ENCODE peak calls at places on chromosomes 1 and 21, in eight cellular contexts. L is fibroblast of mammary gland; S is CD8-positive, alpha-beta T cell; X is BE2C; B is GM12865; K is foreskin fibroblast; F is brain microvascular endothelial cell; U is Peyer's patch. Y is an unnamed sample.
A peak's percentile ranks its signal among the peaks of the same experiment; 100 is the strongest.

GRCh38 chr1:224929335-224930237 is at the start of gene DNAH14:
- DNase-seq in L (peak; percentile 79), S (no peak), X (peak; percentile 87), B (peak; percentile 77), K (peak; percentile 68), F (peak; percentile 57), U (peak; percentile 65), Y (no peak)

GRCh38 chr21:45822429-45823099 is 159.0 kb upstream of the COL6A1 start:
- DNase-seq in L (no peak), S (no peak), X (no peak), B (no peak), K (no peak), F (no peak), U (no peak), Y (no peak)

GRCh38 chr1:232984577-232985425 is 34.4 kb downstream of the NTPCR start:
- DNase-seq in L (no peak), S (peak; percentile 7), X (no peak), B (no peak), K (no peak), F (no peak), U (no peak), Y (no peak)

GRCh38 chr1:201562257-201562656 is 23.3 kb downstream of the NAV1 start:
- DNase-seq in L (peak; percentile 97), S (no peak), X (peak; percentile 60), B (no peak), K (peak; percentile 98), F (peak; percentile 71), U (no peak), Y (peak; percentile 77)

GRCh38 chr1:12022036-12022435 is 2.7 kb downstream of the MIIP start:
- DNase-seq in L (no peak), S (no peak), X (no peak), B (no peak), K (no peak), F (no peak), U (no peak), Y (no peak)

GRCh38 chr1:198667796-198668195 is 29.0 kb downstream of the PTPRC start:
- DNase-seq in L (peak; percentile 21), S (no peak), X (no peak), B (no peak), K (no peak), F (no peak), U (no peak), Y (no peak)

GRCh38 chr1:226882187-226882586 is 11.8 kb downstream of the PSEN2 start:
- DNase-seq in L (no peak), S (peak; percentile 23), X (no peak), B (peak; percentile 45), K (no peak), F (no peak), U (no peak), Y (no peak)

GRCh38 chr1:226946841-226947240 is 6.7 kb downstream of the COQ8A start:
- DNase-seq in L (peak; percentile 31), S (no peak), X (no peak), B (no peak), K (peak; percentile 16), F (no peak), U (no peak), Y (no peak)

GRCh38 chr1:53737648-53738204 is 1.2 kb downstream of the GLIS1 start:
- DNase-seq in L (no peak), S (no peak), X (no peak), B (no peak), K (no peak), F (no peak), U (no peak), Y (no peak)

GRCh38 chr1:241837901-241838300 is 10.1 kb upstream of the EXO1 start:
- DNase-seq in L (peak; percentile 92), S (no peak), X (no peak), B (no peak), K (peak; percentile 73), F (peak; percentile 92), U (no peak), Y (peak; percentile 83)

GRCh38 chr1:110292327-110292741 is 46.8 kb upstream of the RBM15 start:
- DNase-seq in L (peak; percentile 64), S (no peak), X (no peak), B (no peak), K (peak; percentile 52), F (peak; percentile 14), U (peak; percentile 59), Y (no peak)

DNA sequence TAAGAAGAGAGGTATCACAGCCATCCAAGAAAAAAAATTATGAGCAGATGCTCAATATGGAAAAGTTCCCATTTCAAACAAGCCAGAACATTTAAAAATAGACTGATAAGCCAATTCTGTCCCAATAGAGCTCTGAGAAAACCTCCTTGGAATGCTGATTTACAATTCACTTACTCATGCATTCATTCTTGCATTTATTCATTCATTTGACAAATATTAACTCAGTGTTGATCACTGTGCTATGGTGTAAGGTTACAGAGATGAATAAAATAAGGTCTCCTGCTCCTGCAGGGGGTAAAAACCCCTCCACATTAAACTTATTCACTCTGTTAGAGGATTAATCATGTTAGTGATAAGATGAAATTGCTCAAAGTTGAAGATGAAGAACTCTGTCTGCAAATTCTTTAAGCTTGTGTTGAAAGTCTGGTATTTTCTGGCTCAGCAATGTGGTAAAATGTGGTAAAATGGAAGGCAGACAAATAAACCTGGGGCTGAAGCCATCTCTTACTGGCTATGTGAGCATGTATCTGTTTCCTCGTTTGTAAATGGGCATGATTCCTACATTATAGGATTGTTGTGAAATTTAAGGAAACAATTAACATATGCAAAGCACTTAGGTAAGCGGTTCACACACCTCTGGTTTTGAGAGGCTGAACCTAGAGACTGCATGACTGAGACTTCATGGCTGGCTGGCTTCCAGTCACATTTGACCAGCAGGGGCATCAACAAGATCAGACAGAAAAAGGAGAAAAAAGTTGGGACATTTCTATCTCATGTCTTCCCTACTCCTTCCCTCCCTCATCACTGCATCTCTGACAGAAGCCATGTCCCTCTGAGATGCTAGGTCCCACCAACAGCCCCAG is 45.0 kb upstream of the DAB1 start:
- DNase-seq in L (peak; percentile 81), S (no peak), X (no peak), B (no peak), K (peak; percentile 29), F (peak; percentile 6), U (no peak), Y (peak; percentile 59)
- TF ChIP-seq CTCF in L (no peak), S (no peak), X (no peak), B (no peak), K (no peak), F (no peak), U (no peak), Y (no peak)

GRCh38 chr1:154968731-154969130 is 1.8 kb downstream of the SHC1 start:
- DNase-seq in L (no peak), S (no peak), X (peak; percentile 80), B (no peak), K (no peak), F (no peak), U (no peak), Y (no peak)

GRCh38 chr1:154969741-154970452 is 650 bp downstream of the SHC1 start:
- DNase-seq in L (no peak), S (no peak), X (no peak), B (no peak), K (no peak), F (no peak), U (no peak), Y (no peak)

GRCh38 chr1:154970631-154971340 is at the start of gene SHC1:
- DNase-seq in L (peak; percentile 94), S (no peak), X (peak; percentile 97), B (peak; percentile 82), K (peak; percentile 96), F (peak; percentile 88), U (peak; percentile 91), Y (peak; percentile 63)

GRCh38 chr1:154967331-154967950 is 3.1 kb downstream of the SHC1 start:
- DNase-seq in L (no peak), S (no peak), X (no peak), B (no peak), K (no peak), F (no peak), U (no peak), Y (no peak)

GRCh38 chr1:154969246-154969645 is 1.3 kb downstream of the SHC1 start:
- DNase-seq in L (no peak), S (no peak), X (no peak), B (no peak), K (no peak), F (no peak), U (no peak), Y (no peak)
- H3K4me3 ChIP-seq in L (peak overlapping the region; percentile 79), S (no peak overlapping the region), X (peak overlapping the region; percentile 84), B (no peak overlapping the region), K (peak overlapping the region; percentile 63), F (peak overlapping the region; percentile 74), U (no peak overlapping the region), Y (peak overlapping the region; percentile 82)

GRCh38 chr1:160354388-160354985 is 11.3 kb downstream of the NCSTN start:
- DNase-seq in L (peak; percentile 28), S (no peak), X (peak; percentile 46), B (peak; percentile 35), K (no peak), F (peak; percentile 18), U (peak; percentile 37), Y (no peak)
- TF ChIP-seq CTCF in L (peak; percentile 50), S (peak; percentile 30), X (peak; percentile 80), B (peak; percentile 48), K (peak; percentile 63), F (peak; percentile 80), U (peak; percentile 30), Y (peak; percentile 63)

GRCh38 chr1:191495040-191495439 is 663.2 kb upstream of the RGS18 start:
- DNase-seq in L (no peak), S (no peak), X (no peak), B (no peak), K (no peak), F (no peak), U (no peak), Y (no peak)
- H3K4me3 ChIP-seq in L (no peak overlapping the region), S (no peak overlapping the region), X (no peak overlapping the region), B (no peak overlapping the region), K (no peak overlapping the region), F (no peak overlapping the region), U (no peak overlapping the region), Y (no peak overlapping the region)

GRCh38 chr1:27145934-27146354 is 9.0 kb downstream of the SLC9A1 start:
- DNase-seq in L (peak; percentile 89), S (no peak), X (peak; percentile 48), B (no peak), K (peak; percentile 83), F (peak; percentile 90), U (no peak), Y (peak; percentile 61)
- TF ChIP-seq CTCF in L (no peak), S (no peak), X (no peak), B (no peak), K (no peak), F (no peak), U (no peak), Y (no peak)

DNA sequence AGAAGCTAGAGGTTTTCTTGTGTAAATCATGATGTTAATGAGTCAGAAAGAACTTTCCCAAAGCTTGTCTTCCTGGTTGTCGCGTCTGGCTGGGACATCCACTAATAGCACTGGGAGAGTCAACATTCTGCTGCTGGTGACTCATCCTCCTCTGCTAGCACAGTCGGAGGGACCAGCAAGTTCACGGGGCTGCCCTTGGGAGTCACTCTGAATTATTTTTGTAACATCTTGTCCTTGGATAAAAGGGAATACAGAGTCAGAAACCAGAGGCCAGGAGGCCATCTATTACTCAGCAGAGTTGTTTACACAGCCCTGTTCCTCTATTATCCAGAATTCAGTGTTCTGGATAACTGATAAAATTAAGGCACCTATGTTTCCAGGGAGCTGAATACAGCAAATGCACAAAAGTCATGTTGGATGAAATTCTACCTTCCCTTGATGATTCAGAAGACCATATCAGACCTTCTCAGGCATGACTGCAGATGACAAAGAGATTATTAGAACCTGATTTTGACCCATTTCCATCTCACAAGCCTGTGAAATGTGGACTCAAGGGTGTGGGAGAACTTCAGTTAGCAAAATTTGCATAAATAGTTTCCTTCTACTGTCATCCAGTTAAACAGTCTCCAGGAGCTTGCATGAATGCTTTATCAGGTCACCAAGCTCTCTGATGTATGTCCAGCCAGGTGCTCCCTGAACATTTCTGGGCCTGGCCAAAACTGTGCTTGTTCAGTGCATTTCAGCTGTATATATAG is 68.1 kb downstream of the JAK1 start:
- DNase-seq in L (peak; percentile 99), S (peak; percentile 38), X (peak; percentile 54), B (peak; percentile 67), K (peak; percentile 98), F (peak; percentile 98), U (peak; percentile 90), Y (peak; percentile 88)
- H3K4me3 ChIP-seq in L (no peak overlapping the region), S (no peak overlapping the region), X (no peak overlapping the region), B (no peak overlapping the region), K (no peak overlapping the region), F (no peak overlapping the region), U (no peak overlapping the region), Y (no peak overlapping the region)